ENCODE peak calls at places on chromosome 16, in four cellular contexts. N is astrocyte of the hippocampus, B is cerebellar nuclear complex, J is progenitor cell of endocrine pancreas. X is an unnamed sample.

GRCh38 chr16:54568897-54569807 is 282.6 kb upstream of the IRX3 start:
- DNase-seq in J (no peak), N (no peak), B (no peak), X (no peak)

GRCh38 chr16:14628806-14629611 is 1.1 kb downstream of the PARN start:
- DNase-seq in B (no peak), N (peak), J (no peak), X (no peak)

GRCh38 chr16:49932449-49932848 is 76.5 kb upstream of the ZNF423 start:
- DNase-seq in J (no peak), B (no peak), N (no peak), X (no peak)

GRCh38 chr16:24989417-24989978 is 25.7 kb downstream of the ARHGAP17 start:
- DNase-seq in J (no peak), B (no peak), N (no peak), X (no peak)

GRCh38 chr16:69083306-69083941 is 22.0 kb upstream of the HAS3 start:
- DNase-seq in J (no peak), B (no peak), N (no peak), X (no peak)

GRCh38 chr16:720507-720989 is 398 bp upstream of the ANTKMT start:
- DNase-seq in B (no peak), J (no peak), N (peak), X (peak)

GRCh38 chr16:2816751-2817495 is at the start of gene PRSS21:
- DNase-seq in B (no peak), J (no peak), N (no peak), X (peak)

GRCh38 chr16:47139561-47140185 is 4.1 kb downstream of the NETO2 start:
- DNase-seq in N (peak), J (no peak), B (no peak), X (no peak)

GRCh38 chr16:27347930-27348685 is 34.3 kb downstream of the IL4R start:
- DNase-seq in N (no peak), J (no peak), B (no peak), X (no peak)

GRCh38 chr16:81493755-81494433 is 49.3 kb downstream of the CMIP start:
- DNase-seq in N (peak), B (no peak), J (no peak), X (no peak)

GRCh38 chr16:85398050-85398451 is 215.1 kb upstream of the GSE1 start:
- DNase-seq in B (no peak), J (no peak), N (no peak), X (no peak)

GRCh38 chr16:30185683-30186421 is 2.5 kb downstream of the CORO1A start:
- DNase-seq in B (no peak), N (no peak), J (no peak), X (no peak)

GRCh38 chr16:58556678-58557077 is 41.4 kb downstream of the SETD6 start:
- DNase-seq in J (no peak), B (no peak), N (peak), X (no peak)

GRCh38 chr16:66976746-66977145 is 11.6 kb upstream of the CES4A start:
- DNase-seq in J (no peak), N (no peak), B (no peak), X (no peak)